ENCODE peak calls at places on chromosome 7, in five cellular contexts. P, W, U, K and D are unnamed samples.

GRCh38 chr7:121623130-121623872 is 227.2 kb upstream of the FAM3C start:
- DNase-seq in P (peak), W (no peak), U (no peak), K (no peak), D (no peak)

GRCh38 chr7:36287371-36288241 is 102.1 kb upstream of the ANLN start:
- DNase-seq in P (no peak), W (peak), U (peak), K (no peak), D (peak)

GRCh38 chr7:150914196-150914595 is 61.9 kb downstream of the AOC1 start:
- DNase-seq in P (no peak), W (no peak), U (no peak), K (no peak), D (no peak)

GRCh38 chr7:216360-217300 is 24.3 kb downstream of the FAM20C start:
- DNase-seq in P (no peak), W (no peak), U (no peak), K (no peak), D (no peak)

GRCh38 chr7:76259124-76260086 is 43.1 kb upstream of the HSPB1 start:
- DNase-seq in P (no peak), W (no peak), U (no peak), K (no peak), D (peak)

GRCh38 chr7:11716185-11716584 is 115.8 kb downstream of the THSD7A start:
- DNase-seq in P (no peak), W (no peak), U (no peak), K (no peak), D (no peak)

GRCh38 chr7:137169282-137169698 is 174.2 kb downstream of the PTN start:
- DNase-seq in P (peak), W (peak), U (peak), K (no peak), D (peak)

GRCh38 chr7:38524786-38525185 is 106.4 kb downstream of the AMPH start:
- DNase-seq in P (no peak), W (no peak), U (no peak), K (no peak), D (no peak)

GRCh38 chr7:84191261-84191660 is 3.3 kb downstream of the SEMA3A start:
- DNase-seq in P (no peak), W (no peak), U (no peak), K (no peak), D (no peak)

GRCh38 chr7:27032843-27033242 is 63.0 kb downstream of the HOXA1 start:
- DNase-seq in P (no peak), W (no peak), U (no peak), K (no peak), D (no peak)

GRCh38 chr7:85426487-85426960 is 239.7 kb upstream of the SEMA3D start:
- DNase-seq in P (no peak), W (peak), U (no peak), K (no peak), D (no peak)

GRCh38 chr7:155796381-155797261 is 15.6 kb downstream of the SHH start:
- DNase-seq in P (peak), W (no peak), U (peak), K (no peak), D (peak)

GRCh38 chr7:116399808-116400207 is 99.7 kb upstream of the CAV2 start:
- DNase-seq in P (no peak), W (no peak), U (no peak), K (no peak), D (no peak)

GRCh38 chr7:73893342-73894101 is 32.6 kb downstream of the TMEM270 start:
- DNase-seq in P (no peak), W (no peak), U (no peak), K (no peak), D (no peak)

GRCh38 chr7:101666293-101666692 is 37.2 kb upstream of the MYL10 start:
- DNase-seq in P (no peak), W (no peak), U (no peak), K (no peak), D (no peak)

GRCh38 chr7:27759491-27759890 is 19.5 kb downstream of the TAX1BP1 start:
- DNase-seq in P (no peak), W (no peak), U (no peak), K (no peak), D (no peak)

GRCh38 chr7:17548014-17548653 is 249.7 kb downstream of the AHR start:
- DNase-seq in P (no peak), W (peak), U (no peak), K (no peak), D (no peak)

GRCh38 chr7:94656925-94657731 is 1.2 kb upstream of the SGCE start:
- DNase-seq in P (peak), W (no peak), U (peak), K (no peak), D (no peak)
- TF ChIP-seq MAX in P (no peak), W (no peak), U (peak), K (no peak), D (no peak)

GRCh38 chr7:50739744-50740455 is 42.8 kb downstream of the GRB10 start:
- DNase-seq in P (no peak), W (no peak), U (no peak), K (no peak), D (no peak)
- TF ChIP-seq GABPA in P (no peak), W (no peak), U (no peak), K (no peak), D (no peak)

GRCh38 chr7:96870934-96871333 is 134.4 kb upstream of the DLX6 start:
- DNase-seq in P (no peak), W (no peak), U (no peak), K (no peak), D (no peak)
- TF ChIP-seq MAX in P (no peak), W (no peak), U (no peak), K (no peak), D (no peak)

GRCh38 chr7:29564455-29565185 is 985 bp downstream of the PRR15 start:
- DNase-seq in P (no peak), W (peak), U (peak), K (no peak), D (peak)
- TF ChIP-seq GABPA in P (no peak), W (peak), U (no peak), K (no peak), D (no peak)

DNA sequence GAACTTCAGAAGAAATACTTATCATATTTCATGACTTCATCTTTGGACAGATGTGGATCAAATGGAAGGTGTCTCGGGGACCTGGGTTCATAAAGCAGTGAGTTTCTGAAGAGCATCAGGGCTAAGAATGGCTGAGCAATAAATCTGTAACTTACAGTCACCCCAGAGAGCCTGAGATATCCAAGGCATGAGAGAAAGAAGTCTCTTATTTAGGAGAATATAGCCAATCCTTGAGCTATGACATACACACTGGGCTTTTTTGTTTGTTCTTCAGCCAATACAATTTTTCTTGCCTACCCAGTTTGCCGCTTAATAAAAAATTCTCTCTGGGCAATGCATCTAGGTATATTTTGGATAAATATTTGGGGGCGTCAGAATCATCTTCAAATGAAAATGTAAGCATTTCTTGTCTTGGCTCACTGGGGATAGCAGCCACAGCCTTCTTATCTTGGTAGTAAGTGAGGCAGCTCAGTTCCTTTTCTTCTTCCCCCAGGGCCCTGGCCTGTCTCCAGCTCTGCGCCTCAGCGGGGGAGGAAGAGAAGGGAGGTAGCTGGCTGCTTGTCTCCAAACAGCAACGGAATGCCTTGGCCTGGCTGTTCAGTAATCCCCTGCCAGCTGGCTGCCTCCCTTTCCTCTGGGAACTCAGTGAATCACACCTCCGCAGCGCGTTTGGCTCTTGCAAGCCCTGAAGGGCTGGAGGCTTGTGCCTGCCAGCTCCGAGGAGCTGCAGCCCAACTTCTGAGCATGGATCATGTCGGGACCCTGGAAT is 252.8 kb upstream of the INHBA start:
- DNase-seq in P (peak), W (no peak), U (peak), K (no peak), D (no peak)
- TF ChIP-seq MAX in P (no peak), W (no peak), U (peak), K (no peak), D (peak)

GRCh38 chr7:22610871-22611757 is 111.1 kb upstream of the STEAP1B start:
- DNase-seq in P (no peak), W (no peak), U (no peak), K (no peak), D (no peak)
- TF ChIP-seq GABPA in P (no peak), W (no peak), U (no peak), K (no peak), D (no peak)

DNA sequence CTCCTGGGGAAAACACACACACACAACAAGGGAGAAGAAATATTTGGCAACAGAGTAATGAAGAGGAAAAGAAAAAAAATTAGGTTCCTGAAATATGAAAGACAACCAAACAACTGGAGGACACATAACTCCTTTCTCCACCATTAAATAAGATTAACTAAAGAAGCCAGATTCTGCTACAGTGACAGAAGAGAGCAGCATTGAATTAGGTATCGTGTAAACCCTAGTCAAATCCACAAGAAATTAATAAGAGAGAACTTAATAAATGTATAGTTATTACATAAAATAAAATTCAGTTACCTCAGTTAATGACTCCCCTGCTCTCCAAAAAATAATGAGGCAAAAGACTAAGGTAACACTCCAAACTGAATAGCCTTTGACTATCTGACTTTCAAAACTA is 306.7 kb downstream of the CRPPA start:
- DNase-seq in P (peak), W (no peak), U (no peak), K (no peak), D (no peak)
- TF ChIP-seq MAX in P (no peak), W (no peak), U (no peak), K (no peak), D (no peak)